ENCODE peak calls at places on chromosomes 12 and 14, in ten cellular contexts. J is sciatic nerve; E is lower leg skin; Q is GDM1; Z is NCI-H1092 treated with DMSO at 0.1 percent for 48 hours; O is anterior cingulate cortex; H is WERI-Rb-1; W is T-helper 9 cell; P is RCC 7860; A is activated CD4-positive, alpha-beta T cell treated with anti-CD3 and anti-CD28 coated beads for 36 hours. B is an unnamed sample.

GRCh38 chr14:35285168-35285990 is 6.8 kb upstream of the PSMA6 start:
- DNase-seq in A (peak; percentile 40), E (no peak), Q (peak; percentile 73), O (no peak), H (no peak), Z (no peak), P (no peak), W (no peak), J (no peak), B (no peak)

GRCh38 chr14:99357856-99358390 is 85.9 kb upstream of the BCL11B start:
- DNase-seq in W (no peak), E (no peak), H (no peak), A (no peak), Q (no peak), Z (no peak), P (no peak), J (no peak), O (no peak), B (no peak)

GRCh38 chr14:35403397-35404245 is 928 bp downstream of the NFKBIA start:
- DNase-seq in J (peak; percentile 99), Q (peak; percentile 93), O (peak; percentile 92), A (peak; percentile 98), W (peak; percentile 96), H (peak; percentile 95), P (peak; percentile 85), Z (peak; percentile 95), E (peak; percentile 96), B (peak; percentile 97)

GRCh38 chr12:92421701-92422100 is 276.1 kb upstream of the BTG1 start:
- DNase-seq in W (no peak), H (no peak), A (no peak), E (no peak), Z (no peak), J (no peak), Q (no peak), P (no peak), O (no peak), B (no peak)

GRCh38 chr14:91227183-91227628 is 17.3 kb downstream of the GPR68 start:
- DNase-seq in W (no peak), Q (no peak), O (no peak), P (no peak), Z (no peak), A (peak; percentile 65), E (no peak), H (no peak), J (no peak), B (no peak)

GRCh38 chr14:57057803-57058202 is 210.9 kb downstream of the EXOC5 start:
- DNase-seq in O (no peak), W (no peak), A (no peak), J (no peak), Z (peak; percentile 22), H (peak; percentile 45), E (no peak), P (no peak), Q (no peak), B (no peak)

GRCh38 chr12:64796205-64796845 is 28.1 kb upstream of the TBC1D30 start:
- DNase-seq in H (peak; percentile 61), W (peak; percentile 43), Z (peak; percentile 50), A (peak; percentile 75), J (peak; percentile 64), E (peak; percentile 79), Q (peak; percentile 59), O (no peak), P (peak; percentile 74), B (peak; percentile 77)

GRCh38 chr12:6426882-6427671 is 17.7 kb upstream of the CD27 start:
- DNase-seq in E (no peak), P (peak; percentile 76), O (no peak), A (peak; percentile 98), Z (no peak), W (peak; percentile 51), Q (no peak), H (no peak), J (peak; percentile 42), B (no peak)

GRCh38 chr12:120956579-120957360 is 21.6 kb upstream of the HNF1A start:
- DNase-seq in W (no peak), J (no peak), P (no peak), E (no peak), Q (no peak), O (no peak), H (no peak), Z (no peak), A (no peak), B (no peak)

GRCh38 chr12:63916561-63917476 is 72.3 kb downstream of the SRGAP1 start:
- DNase-seq in O (no peak), W (no peak), A (no peak), E (no peak), Q (no peak), J (no peak), H (no peak), Z (no peak), P (peak; percentile 47), B (no peak)

GRCh38 chr12:95484524-95484923 is 10.6 kb downstream of the METAP2 start:
- DNase-seq in J (no peak), Q (no peak), A (no peak), W (no peak), H (no peak), P (no peak), Z (no peak), E (no peak), O (no peak), B (no peak)

GRCh38 chr12:90940872-90941499 is 14.0 kb downstream of the CCER1 start:
- DNase-seq in P (peak; percentile 43), Q (peak; percentile 1), J (no peak), H (no peak), E (no peak), O (no peak), Z (peak; percentile 21), A (no peak), W (no peak), B (no peak)

GRCh38 chr12:131867891-131868675 is 26.3 kb upstream of the ULK1 start:
- DNase-seq in Q (no peak), E (no peak), O (no peak), P (peak; percentile 55), J (no peak), H (no peak), A (no peak), Z (no peak), W (no peak), B (no peak)

GRCh38 chr12:56487448-56488040 is 417 bp downstream of the GLS2 start:
- DNase-seq in O (peak; percentile 37), Z (peak; percentile 30), J (no peak), E (peak; percentile 22), Q (no peak), W (no peak), H (peak; percentile 66), A (peak; percentile 65), P (no peak), B (no peak)

GRCh38 chr12:57430117-57430930 is 519 bp downstream of the R3HDM2 start:
- DNase-seq in P (no peak), H (no peak), W (no peak), A (peak; percentile 67), E (peak; percentile 27), Z (peak; percentile 48), J (peak; percentile 71), Q (peak; percentile 71), O (peak; percentile 61), B (peak; percentile 42)

GRCh38 chr12:22588817-22589216 is 36.2 kb upstream of the ETNK1 start:
- DNase-seq in H (no peak), A (no peak), W (no peak), J (no peak), Q (no peak), O (no peak), P (no peak), E (no peak), Z (no peak), B (no peak)

GRCh38 chr12:92122941-92123779 is 22.5 kb downstream of the BTG1 start:
- DNase-seq in A (no peak), Z (no peak), H (no peak), Q (no peak), E (no peak), J (no peak), W (no peak), O (no peak), P (no peak), B (no peak)

GRCh38 chr12:46677749-46678148 is 148.0 kb downstream of the SLC38A4 start:
- DNase-seq in A (no peak), E (no peak), Q (no peak), Z (peak; percentile 21), J (no peak), W (no peak), P (peak; percentile 15), H (no peak), O (no peak), B (no peak)

GRCh38 chr12:122980192-122981035 is at the start of gene ARL6IP4:
- DNase-seq in Z (peak; percentile 51), E (no peak), P (no peak), J (peak; percentile 81), H (peak; percentile 54), Q (peak; percentile 64), A (peak; percentile 82), O (peak; percentile 39), W (peak; percentile 47), B (peak; percentile 64)

GRCh38 chr14:102095871-102096568 is 9.2 kb upstream of the HSP90AA1 start:
- DNase-seq in E (no peak), A (peak; percentile 38), J (no peak), W (no peak), P (no peak), Q (no peak), Z (no peak), O (no peak), H (no peak), B (no peak)

GRCh38 chr12:2118061-2118460 is 65.3 kb downstream of the CACNA1C start:
- DNase-seq in E (no peak), H (no peak), Z (no peak), P (no peak), J (no peak), O (no peak), A (no peak), W (no peak), Q (no peak), B (no peak)

GRCh38 chr12:47039756-47040155 is 39.7 kb upstream of the PCED1B start:
- DNase-seq in Z (no peak), A (no peak), J (no peak), P (no peak), H (no peak), E (no peak), Q (no peak), O (no peak), W (no peak), B (no peak)

GRCh38 chr12:125069616-125070015 is 4.4 kb downstream of the AACS start:
- DNase-seq in W (no peak), H (no peak), P (no peak), E (no peak), Z (peak; percentile 18), Q (no peak), O (no peak), J (no peak), A (no peak), B (no peak)

GRCh38 chr14:65096323-65097089 is 5.8 kb downstream of the MAX start:
- DNase-seq in J (no peak), Q (no peak), P (no peak), Z (no peak), A (peak; percentile 22), O (no peak), H (no peak), W (no peak), E (no peak), B (no peak)

GRCh38 chr12:44521702-44522101 is 354.4 kb downstream of the NELL2 start:
- DNase-seq in A (no peak), W (no peak), E (no peak), Q (no peak), Z (no peak), J (no peak), H (no peak), O (no peak), P (no peak), B (no peak)

GRCh38 chr12:125184213-125184952 is 119.1 kb downstream of the AACS start:
- DNase-seq in P (no peak), J (no peak), H (peak; percentile 59), W (no peak), O (no peak), A (no peak), Z (no peak), Q (no peak), E (no peak), B (no peak)

GRCh38 chr14:24911324-24912095 is 138.4 kb downstream of the STXBP6 start:
- DNase-seq in E (peak; percentile 65), W (no peak), H (no peak), Z (no peak), O (no peak), Q (no peak), P (peak; percentile 61), A (no peak), J (no peak), B (no peak)

GRCh38 chr14:88204221-88204620 is 118.8 kb downstream of the KCNK10 start:
- DNase-seq in O (no peak), Q (no peak), E (no peak), W (no peak), P (no peak), H (no peak), A (no peak), J (no peak), Z (no peak), B (no peak)

B was measured in lung.